ENCODE peak calls at places on chromosomes 2 and 18, in ten cellular contexts. One of them, this sample, is unnamed.
A peak's percentile ranks its signal among the peaks of the same experiment; 100 is the strongest.

GRCh38 chr2:235848055-235848454 is 320.1 kb downstream of the GBX2 start:
- DNase-seq in spleen: peak; percentile 17
- DNase-seq in heart left ventricle: no peak
- DNase-seq in K562: no peak
- DNase-seq in gastrocnemius medialis: no peak
- DNase-seq in ovary: no peak
- DNase-seq in adrenal gland: no peak
- DNase-seq in transverse colon: no peak
- DNase-seq in HepG2: no peak
- DNase-seq in tibial nerve: no peak
- DNase-seq in this sample: no peak

GRCh38 chr2:237027712-237028029 is 58.0 kb upstream of the COPS8 start:
- DNase-seq in spleen: no peak
- DNase-seq in heart left ventricle: no peak
- DNase-seq in K562: no peak
- DNase-seq in gastrocnemius medialis: no peak
- DNase-seq in ovary: no peak
- DNase-seq in adrenal gland: no peak
- DNase-seq in transverse colon: no peak
- DNase-seq in HepG2: no peak
- DNase-seq in tibial nerve: no peak
- DNase-seq in this sample: no peak

GRCh38 chr18:44723973-44724778 is 43.5 kb downstream of the SETBP1 start:
- DNase-seq in spleen: no peak
- DNase-seq in heart left ventricle: no peak
- DNase-seq in K562: peak; percentile 16
- DNase-seq in gastrocnemius medialis: no peak
- DNase-seq in ovary: no peak
- DNase-seq in adrenal gland: no peak
- DNase-seq in transverse colon: no peak
- DNase-seq in HepG2: no peak
- DNase-seq in tibial nerve: no peak
- DNase-seq in this sample: no peak

GRCh38 chr2:230660294-230661060 is 52.2 kb upstream of the CAB39 start:
- DNase-seq in spleen: peak; percentile 89
- DNase-seq in heart left ventricle: peak; percentile 76
- DNase-seq in K562: peak; percentile 49
- DNase-seq in gastrocnemius medialis: peak; percentile 88
- DNase-seq in ovary: no peak
- DNase-seq in adrenal gland: peak; percentile 56
- DNase-seq in transverse colon: peak; percentile 79
- DNase-seq in HepG2: peak; percentile 47
- DNase-seq in tibial nerve: peak; percentile 24
- DNase-seq in this sample: no peak

GRCh38 chr2:38327580-38327979 is 49.5 kb downstream of the ATL2 start:
- DNase-seq in spleen: no peak
- DNase-seq in heart left ventricle: no peak
- DNase-seq in K562: no peak
- DNase-seq in gastrocnemius medialis: no peak
- DNase-seq in ovary: no peak
- DNase-seq in adrenal gland: no peak
- DNase-seq in transverse colon: no peak
- DNase-seq in HepG2: no peak
- DNase-seq in tibial nerve: no peak
- DNase-seq in this sample: no peak

GRCh38 chr2:240560084-240560479 is at the start of gene DUSP28:
- DNase-seq in spleen: peak; percentile 99
- DNase-seq in heart left ventricle: peak; percentile 96
- DNase-seq in K562: peak; percentile 75
- DNase-seq in gastrocnemius medialis: peak; percentile 93
- DNase-seq in ovary: peak; percentile 91
- DNase-seq in adrenal gland: peak; percentile 97
- DNase-seq in transverse colon: peak; percentile 94
- DNase-seq in HepG2: peak; percentile 83
- DNase-seq in tibial nerve: peak; percentile 82
- DNase-seq in this sample: peak; percentile 95

GRCh38 chr2:109527079-109527478 is 86.7 kb downstream of the SEPTIN10 start:
- DNase-seq in spleen: peak; percentile 16
- DNase-seq in heart left ventricle: no peak
- DNase-seq in K562: no peak
- DNase-seq in gastrocnemius medialis: peak; percentile 4
- DNase-seq in ovary: no peak
- DNase-seq in adrenal gland: no peak
- DNase-seq in transverse colon: no peak
- DNase-seq in HepG2: no peak
- DNase-seq in tibial nerve: no peak
- DNase-seq in this sample: no peak

GRCh38 chr2:201440182-201440581 is 11.1 kb downstream of the TRAK2 start:
- DNase-seq in spleen: no peak
- DNase-seq in heart left ventricle: no peak
- DNase-seq in K562: peak; percentile 72
- DNase-seq in gastrocnemius medialis: no peak
- DNase-seq in ovary: no peak
- DNase-seq in adrenal gland: no peak
- DNase-seq in transverse colon: peak; percentile 61
- DNase-seq in HepG2: peak; percentile 77
- DNase-seq in tibial nerve: no peak
- DNase-seq in this sample: no peak

GRCh38 chr2:238596571-238597551 is 170.1 kb downstream of the ASB1 start:
- DNase-seq in spleen: no peak
- DNase-seq in heart left ventricle: no peak
- DNase-seq in K562: no peak
- DNase-seq in gastrocnemius medialis: peak; percentile 77
- DNase-seq in ovary: peak; percentile 46
- DNase-seq in adrenal gland: peak; percentile 73
- DNase-seq in transverse colon: peak; percentile 17
- DNase-seq in HepG2: peak; percentile 70
- DNase-seq in tibial nerve: no peak
- DNase-seq in this sample: peak; percentile 94

GRCh38 chr2:8761529-8762164 is 75.8 kb downstream of the KIDINS220 start:
- DNase-seq in spleen: no peak
- DNase-seq in heart left ventricle: no peak
- DNase-seq in K562: peak; percentile 55
- DNase-seq in gastrocnemius medialis: no peak
- DNase-seq in ovary: no peak
- DNase-seq in adrenal gland: no peak
- DNase-seq in transverse colon: no peak
- DNase-seq in HepG2: peak; percentile 36
- DNase-seq in tibial nerve: no peak
- DNase-seq in this sample: peak; percentile 8

GRCh38 chr18:45325791-45326190 is 289.5 kb upstream of the SLC14A2 start:
- DNase-seq in spleen: no peak
- DNase-seq in heart left ventricle: no peak
- DNase-seq in K562: no peak
- DNase-seq in gastrocnemius medialis: no peak
- DNase-seq in ovary: no peak
- DNase-seq in adrenal gland: no peak
- DNase-seq in transverse colon: no peak
- DNase-seq in HepG2: no peak
- DNase-seq in tibial nerve: no peak
- DNase-seq in this sample: no peak

GRCh38 chr2:207710814-207711740 is at the start of gene CCNYL1:
- DNase-seq in spleen: peak; percentile 100
- DNase-seq in heart left ventricle: peak; percentile 100
- DNase-seq in K562: peak; percentile 98
- DNase-seq in gastrocnemius medialis: peak; percentile 99
- DNase-seq in ovary: peak; percentile 99
- DNase-seq in adrenal gland: peak; percentile 99
- DNase-seq in transverse colon: peak; percentile 99
- DNase-seq in HepG2: peak; percentile 99
- DNase-seq in tibial nerve: peak; percentile 96
- DNase-seq in this sample: peak; percentile 97
- TF ChIP-seq POLR2A in spleen: peak; percentile 30
- TF ChIP-seq POLR2A in heart left ventricle: peak; percentile 59
- TF ChIP-seq POLR2A in K562: peak; percentile 77
- TF ChIP-seq POLR2A in gastrocnemius medialis: peak; percentile 87
- TF ChIP-seq POLR2A in ovary: peak; percentile 72
- TF ChIP-seq POLR2A in adrenal gland: peak; percentile 98
- TF ChIP-seq POLR2A in transverse colon: peak; percentile 76
- TF ChIP-seq POLR2A in HepG2: peak; percentile 94
- TF ChIP-seq POLR2A in tibial nerve: peak; percentile 70
- TF ChIP-seq POLR2A in this sample: peak; percentile 79

DNA sequence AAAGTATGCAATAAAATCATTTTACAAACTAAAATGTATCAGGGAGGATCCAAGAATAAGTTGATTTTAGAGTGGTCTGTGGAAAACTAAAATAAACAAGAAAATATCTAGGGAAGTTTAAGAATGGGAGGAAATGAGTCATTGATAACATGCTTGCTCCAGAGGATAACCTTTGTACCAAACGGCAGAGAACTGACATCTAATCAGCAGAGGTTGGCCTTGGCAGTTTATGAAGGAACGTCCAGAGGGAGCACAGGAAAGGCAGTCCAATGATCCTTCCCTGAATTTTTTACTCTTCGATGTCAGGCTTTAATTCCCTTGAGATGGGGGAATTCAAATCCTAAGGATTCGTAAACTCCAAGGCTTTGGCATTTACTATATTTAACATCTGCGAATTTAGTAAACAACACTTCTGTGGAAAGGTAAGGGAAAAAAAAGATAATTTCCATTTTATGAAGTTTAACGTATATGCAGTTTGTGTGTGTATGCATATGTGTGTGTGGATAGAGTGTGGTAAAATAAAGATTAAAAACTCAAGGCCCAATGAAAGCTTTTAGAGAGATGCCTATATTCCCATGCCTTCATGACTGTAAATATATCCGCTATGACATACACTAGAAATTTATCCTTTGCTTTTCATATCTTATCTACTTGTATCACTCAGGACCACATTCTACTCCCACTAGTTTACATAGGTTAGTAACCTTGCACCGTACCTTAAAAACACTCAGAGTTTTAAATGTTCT is 8.7 kb upstream of the INPP1 start:
- DNase-seq in spleen: no peak
- DNase-seq in heart left ventricle: no peak
- DNase-seq in K562: peak; percentile 16
- DNase-seq in gastrocnemius medialis: no peak
- DNase-seq in ovary: no peak
- DNase-seq in adrenal gland: peak; percentile 53
- DNase-seq in transverse colon: no peak
- DNase-seq in HepG2: peak; percentile 96
- DNase-seq in tibial nerve: no peak
- DNase-seq in this sample: no peak
- TF ChIP-seq POLR2A in spleen: no peak
- TF ChIP-seq POLR2A in heart left ventricle: no peak
- TF ChIP-seq POLR2A in K562: peak; percentile 41
- TF ChIP-seq POLR2A in gastrocnemius medialis: no peak
- TF ChIP-seq POLR2A in ovary: no peak
- TF ChIP-seq POLR2A in adrenal gland: peak; percentile 33
- TF ChIP-seq POLR2A in transverse colon: no peak
- TF ChIP-seq POLR2A in HepG2: peak; percentile 72
- TF ChIP-seq POLR2A in tibial nerve: no peak
- TF ChIP-seq POLR2A in this sample: no peak

DNA sequence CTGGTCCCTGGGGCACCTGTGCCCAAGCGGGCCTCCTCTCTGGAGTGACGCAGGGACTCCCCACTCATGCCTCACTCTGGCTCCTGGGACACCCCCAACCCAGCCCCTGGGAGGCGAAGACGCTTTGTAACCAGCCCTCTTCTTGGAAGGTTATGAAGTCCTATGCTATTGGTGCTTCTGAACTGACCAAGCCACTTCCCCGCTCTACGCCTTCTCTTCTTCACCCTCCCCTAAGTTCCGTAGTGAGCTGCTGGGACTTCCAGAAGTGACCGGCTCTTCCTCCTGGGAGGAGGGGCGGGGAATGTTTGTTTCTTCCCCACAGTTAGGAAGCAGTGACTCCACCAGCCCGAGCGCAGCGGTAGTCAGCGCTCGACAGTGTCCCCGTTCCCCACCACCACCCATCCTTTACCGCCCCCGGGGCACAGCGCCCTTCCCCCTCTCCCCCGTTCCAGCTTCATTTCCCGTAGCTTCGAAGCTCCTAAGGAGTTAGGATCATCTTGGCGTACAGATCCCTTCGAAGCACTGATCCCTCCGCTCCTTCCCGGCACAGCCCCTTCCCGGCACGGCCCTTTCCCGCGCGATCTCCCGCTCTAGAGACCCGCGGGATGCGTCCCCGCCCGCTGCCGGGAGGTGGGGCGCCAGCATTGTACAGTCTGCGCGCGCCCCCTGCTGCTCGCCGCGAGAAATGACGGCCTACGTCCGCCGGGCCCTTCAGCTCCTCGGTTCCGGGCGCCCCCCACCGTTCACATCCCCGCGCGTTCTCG is 25.3 kb upstream of the NOTO start:
- DNase-seq in spleen: peak; percentile 97
- DNase-seq in heart left ventricle: peak; percentile 95
- DNase-seq in K562: peak; percentile 95
- DNase-seq in gastrocnemius medialis: peak; percentile 77
- DNase-seq in ovary: peak; percentile 92
- DNase-seq in adrenal gland: peak; percentile 93
- DNase-seq in transverse colon: peak; percentile 92
- DNase-seq in HepG2: peak; percentile 78
- DNase-seq in tibial nerve: peak; percentile 86
- DNase-seq in this sample: peak; percentile 98
- TF ChIP-seq POLR2A in spleen: no peak
- TF ChIP-seq POLR2A in heart left ventricle: no peak
- TF ChIP-seq POLR2A in K562: no peak
- TF ChIP-seq POLR2A in gastrocnemius medialis: peak; percentile 15
- TF ChIP-seq POLR2A in ovary: no peak
- TF ChIP-seq POLR2A in adrenal gland: no peak
- TF ChIP-seq POLR2A in transverse colon: no peak
- TF ChIP-seq POLR2A in HepG2: no peak
- TF ChIP-seq POLR2A in tibial nerve: no peak
- TF ChIP-seq POLR2A in this sample: peak; percentile 40

GRCh38 chr2:221502270-221502973 is 69.7 kb downstream of the EPHA4 start:
- DNase-seq in spleen: no peak
- DNase-seq in heart left ventricle: no peak
- DNase-seq in K562: no peak
- DNase-seq in gastrocnemius medialis: no peak
- DNase-seq in ovary: no peak
- DNase-seq in adrenal gland: no peak
- DNase-seq in transverse colon: no peak
- DNase-seq in HepG2: no peak
- DNase-seq in tibial nerve: no peak
- DNase-seq in this sample: no peak
- TF ChIP-seq POLR2A in spleen: no peak
- TF ChIP-seq POLR2A in heart left ventricle: no peak
- TF ChIP-seq POLR2A in K562: no peak
- TF ChIP-seq POLR2A in gastrocnemius medialis: no peak
- TF ChIP-seq POLR2A in ovary: no peak
- TF ChIP-seq POLR2A in adrenal gland: no peak
- TF ChIP-seq POLR2A in transverse colon: no peak
- TF ChIP-seq POLR2A in HepG2: no peak
- TF ChIP-seq POLR2A in tibial nerve: no peak
- TF ChIP-seq POLR2A in this sample: no peak